ENCODE peak calls at places on chromosomes 13 and 19, in ten cellular contexts. Q, I, V, K, G, C, X, Y, H and U are unnamed samples.

GRCh38 chr13:108213946-108214345 is 1.4 kb downstream of the LIG4 start:
- DNase-seq in Q (no peak), I (no peak), V (no peak), K (no peak), G (no peak), C (no peak), X (no peak), Y (no peak), H (no peak), U (no peak)

GRCh38 chr13:68428292-68428691 is 1198.2 kb upstream of the PCDH9 start:
- DNase-seq in Q (no peak), I (no peak), V (no peak), K (no peak), G (no peak), C (no peak), X (no peak), Y (no peak), H (no peak), U (no peak)

GRCh38 chr19:4197625-4198466 is 15.4 kb downstream of the ANKRD24 start:
- DNase-seq in Q (no peak), I (no peak), V (no peak), K (no peak), G (no peak), C (no peak), X (no peak), Y (no peak), H (no peak), U (no peak)

GRCh38 chr19:4284176-4284958 is 5.3 kb downstream of the SHD start:
- DNase-seq in Q (peak; percentile 84), I (peak; percentile 90), V (no peak), K (no peak), G (no peak), C (no peak), X (no peak), Y (peak; percentile 93), H (no peak), U (peak; percentile 22)

GRCh38 chr13:49938921-49939320 is 2.8 kb upstream of the SPRYD7 start:
- DNase-seq in Q (no peak), I (peak; percentile 86), V (peak; percentile 50), K (no peak), G (peak; percentile 77), C (no peak), X (no peak), Y (peak; percentile 88), H (no peak), U (no peak)

GRCh38 chr13:106033634-106034033 is 501.8 kb downstream of the EFNB2 start:
- DNase-seq in Q (no peak), I (no peak), V (no peak), K (no peak), G (no peak), C (no peak), X (no peak), Y (no peak), H (no peak), U (peak; percentile 27)

GRCh38 chr13:111853146-111853545 is 213.8 kb upstream of the SOX1 start:
- DNase-seq in Q (no peak), I (no peak), V (no peak), K (no peak), G (no peak), C (no peak), X (no peak), Y (no peak), H (no peak), U (no peak)

GRCh38 chr19:21221653-21222052 is 79.8 kb downstream of the ZNF431 start:
- DNase-seq in Q (no peak), I (no peak), V (no peak), K (no peak), G (no peak), C (no peak), X (no peak), Y (no peak), H (no peak), U (no peak)

GRCh38 chr19:45508931-45509691 is 1.8 kb downstream of the VASP start:
- DNase-seq in Q (peak; percentile 86), I (peak; percentile 86), V (peak; percentile 73), K (peak; percentile 73), G (peak; percentile 53), C (peak; percentile 90), X (no peak), Y (peak; percentile 76), H (peak; percentile 86), U (peak; percentile 82)

GRCh38 chr13:113602291-113602970 is 17.9 kb downstream of the TFDP1 start:
- DNase-seq in Q (no peak), I (no peak), V (no peak), K (no peak), G (no peak), C (no peak), X (no peak), Y (no peak), H (no peak), U (no peak)

GRCh38 chr19:4390862-4391693 is 9.3 kb downstream of the SH3GL1 start:
- DNase-seq in Q (no peak), I (no peak), V (no peak), K (peak; percentile 55), G (no peak), C (no peak), X (no peak), Y (peak; percentile 93), H (no peak), U (no peak)

GRCh38 chr19:35925501-35925900 is 10.7 kb upstream of the LRFN3 start:
- DNase-seq in Q (no peak), I (no peak), V (no peak), K (no peak), G (no peak), C (no peak), X (no peak), Y (no peak), H (no peak), U (no peak)

DNA sequence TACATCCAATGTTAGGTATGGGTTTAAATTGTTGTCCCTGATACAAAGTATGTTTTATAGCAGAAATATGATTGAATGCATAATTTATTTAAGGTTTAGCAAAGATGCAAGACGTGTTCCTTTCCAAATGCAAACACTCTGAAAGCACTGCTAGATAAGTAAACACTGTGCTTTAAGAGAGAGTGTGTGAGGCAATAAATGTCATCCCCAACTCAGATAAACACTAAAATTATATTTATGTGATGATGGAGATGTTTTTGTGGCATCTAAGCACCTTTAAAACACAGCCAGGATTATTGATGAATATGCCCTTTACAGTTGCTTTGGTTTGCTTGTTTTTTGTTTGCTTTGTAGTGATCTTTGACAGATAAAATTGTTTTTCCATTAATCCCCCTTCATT is 531.0 kb downstream of the DCT start:
- DNase-seq in Q (no peak), I (no peak), V (no peak), K (no peak), G (no peak), C (no peak), X (no peak), Y (no peak), H (no peak), U (no peak)
- TF ChIP-seq POLR2A in Q (no peak), I (no peak), V (no peak), K (no peak), G (no peak), C (no peak), X (no peak), Y (no peak), H (no peak), U (no peak)

GRCh38 chr13:28527629-28528028 is 32.7 kb upstream of the FLT1 start:
- DNase-seq in Q (no peak), I (no peak), V (no peak), K (peak; percentile 27), G (no peak), C (no peak), X (no peak), Y (no peak), H (no peak), U (peak; percentile 94)
- H3K4me3 ChIP-seq in Q (no peak overlapping the region), I (no peak overlapping the region), V (no peak overlapping the region), K (no peak overlapping the region), G (no peak overlapping the region), C (no peak overlapping the region), X (no peak overlapping the region), Y (no peak overlapping the region), H (no peak overlapping the region), U (no peak overlapping the region)

GRCh38 chr19:17323274-17323972 is 11.2 kb downstream of the ANO8 start:
- DNase-seq in Q (no peak), I (no peak), V (no peak), K (no peak), G (no peak), C (no peak), X (no peak), Y (no peak), H (no peak), U (no peak)

GRCh38 chr19:17322854-17323253 is 11.8 kb downstream of the ANO8 start:
- DNase-seq in Q (no peak), I (no peak), V (no peak), K (peak; percentile 58), G (no peak), C (no peak), X (no peak), Y (no peak), H (no peak), U (no peak)

GRCh38 chr19:17320435-17320834 is 11.1 kb downstream of the DDA1 start:
- DNase-seq in Q (no peak), I (no peak), V (no peak), K (no peak), G (no peak), C (no peak), X (no peak), Y (no peak), H (no peak), U (no peak)

GRCh38 chr19:17323973-17324327 is 10.7 kb downstream of the ANO8 start:
- DNase-seq in Q (no peak), I (no peak), V (no peak), K (no peak), G (no peak), C (no peak), X (no peak), Y (no peak), H (no peak), U (no peak)

DNA sequence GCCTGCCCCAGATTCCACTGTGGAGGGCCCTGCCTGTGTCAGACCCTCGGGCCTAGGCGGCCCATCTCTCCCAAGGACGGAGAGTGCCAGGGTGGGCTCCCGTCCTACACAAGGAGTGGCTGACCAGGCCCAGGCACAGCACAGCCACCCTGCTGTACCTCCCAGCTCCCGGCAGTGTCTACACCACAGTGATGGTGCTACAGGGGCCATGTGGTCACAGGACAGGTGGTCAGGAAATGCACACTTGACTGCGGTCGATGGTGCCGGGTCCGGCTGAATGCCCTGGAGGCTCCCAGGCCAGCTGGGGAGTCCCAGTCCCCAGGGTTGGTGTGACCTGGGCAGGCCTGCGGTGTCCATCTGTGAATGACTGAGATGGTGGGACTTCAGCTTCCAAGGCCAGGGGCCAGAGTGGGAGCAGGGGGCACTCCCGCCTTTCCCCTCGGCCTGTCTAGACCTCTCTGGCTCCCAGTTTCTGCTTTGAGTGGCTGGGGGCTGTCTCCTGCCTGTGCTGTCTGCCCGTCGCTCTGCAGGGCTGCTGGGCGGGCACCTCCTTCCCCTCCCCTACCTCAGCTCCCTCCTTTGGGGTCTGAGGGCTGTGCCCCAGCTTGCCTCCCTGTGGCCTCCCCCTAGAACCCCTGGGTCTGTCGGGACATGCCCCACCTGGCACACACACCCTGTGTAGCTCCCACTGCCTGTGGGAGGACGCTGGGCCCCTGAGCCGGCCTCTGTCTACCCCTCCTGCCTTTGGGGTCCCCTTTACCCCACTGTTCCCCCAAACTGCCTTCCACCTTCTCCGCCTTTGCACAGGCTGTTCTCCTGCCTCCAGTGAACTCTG is 12.5 kb downstream of the DDA1 start:
- DNase-seq in Q (no peak), I (no peak), V (no peak), K (no peak), G (no peak), C (no peak), X (no peak), Y (no peak), H (no peak), U (no peak)
- TF ChIP-seq POLR2A in Q (no peak), I (no peak), V (no peak), K (no peak), G (no peak), C (no peak), X (no peak), Y (no peak), H (no peak), U (no peak)

GRCh38 chr19:5904302-5905071 is at the start of gene VMAC:
- DNase-seq in Q (peak; percentile 100), I (peak; percentile 100), V (peak; percentile 100), K (peak; percentile 100), G (peak; percentile 100), C (peak; percentile 100), X (peak; percentile 100), Y (peak; percentile 100), H (peak; percentile 100), U (peak; percentile 99)
- H3K4me3 ChIP-seq in Q (peak within 1 kb of the TSS; percentile 90), I (peak within 1 kb of the TSS; percentile 80), V (peak within 1 kb of the TSS; percentile 94), K (peak within 1 kb of the TSS; percentile 100), G (peak within 1 kb of the TSS; percentile 78), C (peak within 1 kb of the TSS; percentile 79), X (peak within 1 kb of the TSS; percentile 77), Y (peak within 1 kb of the TSS; percentile 99), H (peak within 1 kb of the TSS; percentile 64), U (peak within 1 kb of the TSS; percentile 94)